ENCODE peak calls at places on chromosomes 6 and 20, in ten cellular contexts. Z is AG04450; O is DMS53; V is HEK293T; M is mesothelial cell of epicardium; Q is activated B cell treated with CpG ODN at 0.5 μM for 24 hours; C is lower leg skin; E is left lobe of liver; R is hepatic stellate cell; F is CD4-positive, alpha-beta memory T cell. L is an unnamed sample.

GRCh38 chr20:3691306-3691705 is 9.5 kb upstream of the ADAM33 start:
- DNase-seq in Z (no peak), O (no peak), V (no peak), M (no peak), Q (no peak), C (no peak), E (no peak), R (no peak), F (no peak), L (no peak)

GRCh38 chr6:144350176-144350575 is 65.0 kb downstream of the UTRN start:
- DNase-seq in Z (no peak), O (no peak), V (no peak), M (no peak), Q (no peak), C (no peak), E (no peak), R (no peak), F (peak), L (no peak)

GRCh38 chr20:53403029-53403428 is 190.6 kb downstream of the ZNF217 start:
- DNase-seq in Z (no peak), O (no peak), V (no peak), M (no peak), Q (no peak), C (no peak), E (no peak), R (no peak), F (no peak), L (no peak)

GRCh38 chr6:127198549-127198948 is 68.1 kb upstream of the RNF146 start:
- DNase-seq in Z (no peak), O (no peak), V (no peak), M (no peak), Q (no peak), C (no peak), E (no peak), R (no peak), F (no peak), L (no peak)

GRCh38 chr20:47805951-47806350 is 20.7 kb upstream of the SULF2 start:
- DNase-seq in Z (no peak), O (no peak), V (no peak), M (no peak), Q (no peak), C (no peak), E (no peak), R (no peak), F (no peak), L (no peak)

GRCh38 chr6:125567407-125567806 is 182.0 kb upstream of the HEY2 start:
- DNase-seq in Z (no peak), O (no peak), V (no peak), M (no peak), Q (no peak), C (no peak), E (no peak), R (no peak), F (no peak), L (no peak)

GRCh38 chr20:37449276-37449675 is 71.8 kb upstream of the NNAT start:
- DNase-seq in Z (no peak), O (peak), V (no peak), M (no peak), Q (no peak), C (no peak), E (no peak), R (no peak), F (no peak), L (no peak)

GRCh38 chr6:88538130-88538706 is 372.1 kb upstream of the CNR1 start:
- DNase-seq in Z (no peak), O (no peak), V (peak), M (peak), Q (no peak), C (no peak), E (no peak), R (no peak), F (no peak), L (no peak)

GRCh38 chr20:63172726-63173125 is 43.2 kb downstream of the YTHDF1 start:
- DNase-seq in Z (no peak), O (no peak), V (no peak), M (no peak), Q (no peak), C (no peak), E (no peak), R (no peak), F (no peak), L (no peak)

GRCh38 chr6:135870722-135871121 is 19.2 kb downstream of the PDE7B start:
- DNase-seq in Z (no peak), O (no peak), V (no peak), M (no peak), Q (no peak), C (no peak), E (no peak), R (no peak), F (no peak), L (no peak)

GRCh38 chr6:155100087-155100486 is 105.0 kb downstream of the TIAM2 start:
- DNase-seq in Z (no peak), O (peak), V (no peak), M (no peak), Q (no peak), C (no peak), E (no peak), R (no peak), F (no peak), L (peak)

GRCh38 chr20:61850457-61850856 is 215.2 kb downstream of the TAF4 start:
- DNase-seq in Z (no peak), O (no peak), V (no peak), M (no peak), Q (no peak), C (no peak), E (no peak), R (no peak), F (no peak), L (no peak)

GRCh38 chr20:45341939-45342862 is 6.0 kb downstream of the SDC4 start:
- DNase-seq in Z (no peak), O (peak), V (peak), M (peak), Q (no peak), C (no peak), E (peak), R (no peak), F (no peak), L (peak)

GRCh38 chr20:54476336-54476928 is 1.0 kb downstream of the DOK5 start:
- DNase-seq in Z (no peak), O (peak), V (no peak), M (no peak), Q (no peak), C (no peak), E (no peak), R (no peak), F (no peak), L (no peak)

GRCh38 chr20:12927489-12927888 is 81.3 kb upstream of the SPTLC3 start:
- DNase-seq in Z (no peak), O (no peak), V (no peak), M (no peak), Q (no peak), C (no peak), E (no peak), R (no peak), F (no peak), L (no peak)

GRCh38 chr6:119284861-119285521 is 64.6 kb downstream of the MAN1A1 start:
- DNase-seq in Z (no peak), O (peak), V (peak), M (no peak), Q (no peak), C (no peak), E (no peak), R (no peak), F (no peak), L (no peak)

GRCh38 chr6:52013035-52013434 is 74.4 kb downstream of the PKHD1 start:
- DNase-seq in Z (no peak), O (peak), V (no peak), M (no peak), Q (no peak), C (no peak), E (no peak), R (no peak), F (no peak), L (no peak)

GRCh38 chr6:125598422-125598821 is 151.0 kb upstream of the HEY2 start:
- DNase-seq in Z (peak), O (peak), V (no peak), M (no peak), Q (no peak), C (peak), E (no peak), R (no peak), F (no peak), L (peak)

GRCh38 chr6:79548310-79548709 is 11.1 kb upstream of the LCA5 start:
- DNase-seq in Z (no peak), O (no peak), V (no peak), M (no peak), Q (no peak), C (no peak), E (no peak), R (no peak), F (no peak), L (no peak)

GRCh38 chr20:44112456-44112855 is 74.5 kb downstream of the JPH2 start:
- DNase-seq in Z (no peak), O (no peak), V (no peak), M (no peak), Q (no peak), C (peak), E (no peak), R (no peak), F (no peak), L (no peak)

GRCh38 chr20:22430154-22430745 is 154.1 kb downstream of the FOXA2 start:
- DNase-seq in Z (no peak), O (peak), V (no peak), M (no peak), Q (no peak), C (no peak), E (no peak), R (no peak), F (no peak), L (no peak)

GRCh38 chr6:47168176-47168575 is 126.0 kb upstream of the ADGRF1 start:
- DNase-seq in Z (peak), O (peak), V (peak), M (no peak), Q (no peak), C (no peak), E (no peak), R (peak), F (no peak), L (no peak)

GRCh38 chr6:14149053-14149746 is 31.6 kb downstream of the CD83 start:
- DNase-seq in Z (no peak), O (peak), V (no peak), M (no peak), Q (no peak), C (no peak), E (no peak), R (no peak), F (no peak), L (no peak)

GRCh38 chr20:62368303-62368628 is 1.2 kb upstream of the LAMA5 start:
- DNase-seq in Z (no peak), O (no peak), V (no peak), M (no peak), Q (no peak), C (no peak), E (no peak), R (no peak), F (no peak), L (no peak)

GRCh38 chr20:61531553-61532345 is 279.7 kb downstream of the CDH4 start:
- DNase-seq in Z (no peak), O (no peak), V (no peak), M (no peak), Q (no peak), C (no peak), E (no peak), R (no peak), F (no peak), L (no peak)

GRCh38 chr6:90230547-90231240 is 65.9 kb downstream of the BACH2 start:
- DNase-seq in Z (no peak), O (no peak), V (no peak), M (no peak), Q (no peak), C (peak), E (no peak), R (no peak), F (no peak), L (no peak)

GRCh38 chr6:151063339-151063738 is 176.4 kb upstream of the AKAP12 start:
- DNase-seq in Z (no peak), O (no peak), V (no peak), M (no peak), Q (no peak), C (no peak), E (no peak), R (no peak), F (no peak), L (no peak)

GRCh38 chr20:36792422-36792821 is 18.9 kb upstream of the DSN1 start:
- DNase-seq in Z (peak), O (peak), V (peak), M (no peak), Q (no peak), C (no peak), E (no peak), R (peak), F (no peak), L (no peak)

GRCh38 chr6:96844530-96844929 is 7.3 kb upstream of the GPR63 start:
- DNase-seq in Z (no peak), O (no peak), V (no peak), M (no peak), Q (no peak), C (no peak), E (no peak), R (no peak), F (no peak), L (no peak)

GRCh38 chr20:56003966-56004365 is 1.4 kb downstream of the CBLN4 start:
- DNase-seq in Z (no peak), O (no peak), V (no peak), M (no peak), Q (no peak), C (no peak), E (peak), R (no peak), F (no peak), L (peak)

GRCh38 chr6:169846286-169847056 is 95.0 kb downstream of the ERMARD start:
- DNase-seq in Z (no peak), O (no peak), V (no peak), M (peak), Q (no peak), C (peak), E (peak), R (no peak), F (no peak), L (no peak)

GRCh38 chr20:8578191-8578690 is 446.2 kb downstream of the PLCB1 start:
- DNase-seq in Z (no peak), O (peak), V (no peak), M (no peak), Q (no peak), C (no peak), E (no peak), R (no peak), F (no peak), L (no peak)

GRCh38 chr6:112218563-112218962 is 35.8 kb downstream of the LAMA4 start:
- DNase-seq in Z (no peak), O (no peak), V (no peak), M (no peak), Q (no peak), C (peak), E (peak), R (no peak), F (no peak), L (peak)

L was measured in right lobe of liver.